ENCODE peak calls at places on chromosomes 12 and 14, in nine cellular contexts. S is H1, I is stomach, V is ovary, P is neural progenitor cell, E is AG04450, Q is hepatocyte, C is HepG2, Y is left ventricle myocardium inferior. K is an unnamed sample.

GRCh38 chr12:12718853-12719252 is 1.7 kb downstream of the CDKN1B start:
- DNase-seq in S (no peak), Y (no peak), P (peak; percentile 43), Q (no peak), V (no peak), I (no peak), C (no peak), E (no peak), K (no peak)

GRCh38 chr12:2719405-2719804 is 75.4 kb upstream of the FKBP4 start:
- DNase-seq in V (no peak), Q (no peak), I (no peak), S (no peak), Y (no peak), E (no peak), P (no peak), C (no peak), K (no peak)

GRCh38 chr14:72451081-72451972 is 442.6 kb downstream of the DPF3 start:
- DNase-seq in P (peak; percentile 33), Y (no peak), E (no peak), C (no peak), Q (no peak), V (no peak), S (no peak), I (no peak), K (no peak)

GRCh38 chr14:56585461-56586084 is 6.0 kb downstream of the TMEM260 start:
- DNase-seq in Q (no peak), E (no peak), Y (no peak), C (no peak), P (no peak), S (no peak), V (no peak), I (no peak), K (no peak)

GRCh38 chr14:79989990-79990389 is 221.3 kb downstream of the DIO2 start:
- DNase-seq in C (no peak), E (no peak), P (no peak), I (no peak), S (no peak), Y (no peak), V (no peak), Q (no peak), K (no peak)

GRCh38 chr14:22512106-22512814 is 76.8 kb downstream of the DAD1 start:
- DNase-seq in I (no peak), Q (no peak), V (no peak), S (no peak), E (no peak), C (no peak), Y (no peak), P (no peak), K (no peak)

GRCh38 chr12:47433876-47434275 is 272.0 kb downstream of the RPAP3 start:
- DNase-seq in P (no peak), V (no peak), C (no peak), I (no peak), Q (no peak), E (no peak), Y (no peak), S (no peak), K (no peak)

GRCh38 chr12:104455594-104456416 is 943 bp upstream of the CHST11 start:
- DNase-seq in Q (no peak), P (no peak), E (no peak), C (no peak), I (no peak), V (no peak), S (no peak), Y (no peak), K (no peak)

GRCh38 chr12:103676863-103677262 is 89.8 kb downstream of the STAB2 start:
- DNase-seq in V (no peak), I (no peak), Y (no peak), C (no peak), P (no peak), E (no peak), S (no peak), Q (peak; percentile 26), K (no peak)

GRCh38 chr12:1768585-1768984 is 51.8 kb upstream of the LRTM2 start:
- DNase-seq in P (no peak), Y (no peak), V (no peak), E (no peak), S (no peak), C (peak; percentile 19), I (no peak), Q (no peak), K (no peak)

GRCh38 chr14:88266474-88266873 is 56.6 kb downstream of the KCNK10 start:
- DNase-seq in I (no peak), S (no peak), Y (no peak), C (no peak), Q (no peak), E (no peak), P (no peak), V (no peak), K (no peak)

GRCh38 chr12:103783744-103784664 is 57.0 kb downstream of the NT5DC3 start:
- DNase-seq in E (no peak), V (no peak), C (no peak), Q (no peak), P (no peak), S (no peak), Y (no peak), I (peak; percentile 64), K (no peak)

GRCh38 chr12:90729741-90730140 is 225.2 kb downstream of the CCER1 start:
- DNase-seq in Y (no peak), Q (no peak), I (no peak), E (no peak), P (no peak), C (no peak), S (no peak), V (no peak), K (no peak)

GRCh38 chr14:92223027-92223426 is 99.9 kb upstream of the SLC24A4 start:
- DNase-seq in S (no peak), I (no peak), Y (peak; percentile 36), Q (no peak), E (no peak), C (no peak), P (no peak), V (no peak), K (no peak)

GRCh38 chr12:26434299-26434915 is 239.0 kb downstream of the SSPN start:
- DNase-seq in I (no peak), S (no peak), Y (no peak), P (peak; percentile 71), C (peak; percentile 48), Q (peak; percentile 48), E (peak; percentile 32), V (no peak), K (no peak)

GRCh38 chr14:71473843-71474242 is 458.4 kb upstream of the RGS6 start:
- DNase-seq in P (no peak), V (no peak), S (no peak), Q (no peak), Y (no peak), C (no peak), I (no peak), E (no peak), K (no peak)

GRCh38 chr12:75660805-75661404 is 149.5 kb upstream of the KRR1 start:
- DNase-seq in P (no peak), I (no peak), Q (no peak), E (no peak), Y (no peak), C (no peak), V (no peak), S (no peak), K (no peak)

GRCh38 chr14:100614803-100615202 is 27.6 kb upstream of the BEGAIN start:
- DNase-seq in C (no peak), E (no peak), I (no peak), Q (no peak), P (no peak), S (no peak), Y (no peak), V (no peak), K (no peak)

GRCh38 chr12:76030378-76031080 is 1.0 kb downstream of the PHLDA1 start:
- DNase-seq in S (peak; percentile 63), E (no peak), P (peak; percentile 37), I (peak; percentile 41), Y (peak; percentile 31), C (no peak), Q (peak; percentile 25), V (peak; percentile 45), K (no peak)

GRCh38 chr14:56666716-56667115 is 87.1 kb downstream of the TMEM260 start:
- DNase-seq in V (no peak), Q (peak; percentile 41), E (no peak), P (no peak), S (no peak), Y (no peak), C (no peak), I (no peak), K (no peak)

DNA sequence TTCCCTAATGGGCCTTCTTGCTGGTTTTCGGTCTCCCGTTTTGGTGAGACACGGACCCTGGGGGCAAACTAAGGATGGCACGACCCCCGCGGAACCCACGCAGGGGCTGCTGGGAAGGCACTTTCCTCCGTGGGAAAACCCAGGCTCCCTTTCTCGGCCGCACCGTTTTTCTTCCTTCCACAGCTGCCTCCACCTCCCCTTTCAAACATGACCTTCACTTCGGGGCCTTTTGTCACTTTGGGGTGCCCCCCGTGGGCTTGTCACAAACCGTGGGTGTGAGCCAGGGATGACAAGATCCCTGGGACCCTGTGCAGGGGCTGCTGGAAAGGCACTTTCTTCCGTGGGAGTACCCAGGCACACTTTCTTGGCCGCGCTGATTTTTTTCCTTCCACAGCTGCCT is 268.7 kb downstream of the ALG10 start:
- DNase-seq in E (no peak), V (peak; percentile 8), S (no peak), I (no peak), Q (no peak), Y (peak; percentile 3), P (no peak), C (no peak), K (no peak)
- H3K9me3 ChIP-seq in E (peaks cover 100% of the 10 kb centered on the region), V (peaks cover 6% of the 10 kb centered on the region), S (peaks cover 100% of the 10 kb centered on the region), I (peaks cover 100% of the 10 kb centered on the region), Q (no peaks in the 10 kb centered on the region), Y (peaks cover 35% of the 10 kb centered on the region), P (peaks cover 2% of the 10 kb centered on the region), C (peaks cover 3% of the 10 kb centered on the region), K (peaks cover 100% of the 10 kb centered on the region)

DNA sequence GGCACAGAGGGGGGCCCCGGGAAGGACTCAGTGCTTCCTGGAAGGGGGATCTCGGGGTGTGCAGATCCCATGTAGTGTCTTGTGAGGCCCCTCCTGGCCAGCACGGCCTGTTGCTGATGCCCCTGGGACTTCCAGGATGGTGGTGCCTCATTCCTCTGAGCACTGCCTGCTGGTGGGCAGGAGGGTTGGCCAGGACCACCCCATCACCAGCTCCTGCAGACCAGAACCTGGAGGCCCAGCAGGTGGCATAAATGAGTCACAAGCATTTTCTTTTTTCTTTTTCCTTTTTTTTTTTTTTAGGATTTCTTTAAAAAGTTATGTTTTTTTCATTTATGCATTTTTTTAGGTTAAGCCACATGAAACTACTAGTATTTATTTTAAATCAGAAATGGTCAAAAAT is 8.0 kb downstream of the MMP17 start:
- DNase-seq in E (no peak), Y (no peak), S (no peak), C (no peak), I (no peak), Q (peak; percentile 18), P (no peak), V (no peak), K (no peak)
- TF ChIP-seq CTCF in E (peak; percentile 54), Y (peak; percentile 61), S (no peak), C (peak; percentile 50), I (no peak), Q (peak; percentile 58), P (peak; percentile 17), V (no peak), K (no peak)

GRCh38 chr12:9740109-9740750 is 7.3 kb upstream of the CLECL1 start:
- DNase-seq in Q (no peak), C (no peak), S (no peak), P (no peak), I (no peak), E (no peak), V (no peak), Y (no peak), K (no peak)
- H3K4me3 ChIP-seq in Q (no peak overlapping the region), C (peak overlapping the region; percentile 40), S (no peak overlapping the region), P (no peak overlapping the region), I (peak overlapping the region; percentile 35), E (peak overlapping the region; percentile 42), V (peak overlapping the region; percentile 37), Y (peak overlapping the region; percentile 59), K (peak overlapping the region; percentile 19)

GRCh38 chr14:26538176-26538575 is 59.7 kb downstream of the NOVA1 start:
- DNase-seq in I (no peak), S (no peak), P (no peak), E (no peak), C (no peak), V (no peak), Y (no peak), Q (no peak), K (no peak)
- H3K9me3 ChIP-seq in I (no peaks in the 10 kb centered on the region), S (no peaks in the 10 kb centered on the region), P (no peaks in the 10 kb centered on the region), E (no peaks in the 10 kb centered on the region), C (peaks cover 40% of the 10 kb centered on the region), V (no peaks in the 10 kb centered on the region), Y (no peaks in the 10 kb centered on the region), Q (no peaks in the 10 kb centered on the region), K (no peaks in the 10 kb centered on the region)